ENCODE peak calls at places on chromosome 11, in eight cellular contexts. B is NCI-H1105 treated with DMSO at 0.1 percent for 48 hours; W is Panc1; Z is activated CD8-positive, alpha-beta memory T cell treated with anti-CD3 and anti-CD28 coated beads for 1 hour; Y is Peyer's patch; T is activated CD4-positive, alpha-beta T cell treated with anti-CD3 and anti-CD28 coated beads for 24 hours; R is ureter; P is GM12865. C is an unnamed sample.

GRCh38 chr11:30459821-30460220 is 126.3 kb downstream of the MPPED2 start:
- DNase-seq in W (no peak), R (no peak), T (no peak), B (no peak), Z (no peak), P (no peak), Y (no peak), C (no peak)

GRCh38 chr11:64489831-64490441 is 101.1 kb upstream of the SLC22A12 start:
- DNase-seq in T (peak), Z (no peak), R (peak), P (peak), W (no peak), B (peak), Y (peak), C (peak)

GRCh38 chr11:117872420-117872961 is 4.0 kb downstream of the FXYD6 start:
- DNase-seq in Y (no peak), R (no peak), B (no peak), W (no peak), T (no peak), Z (no peak), P (no peak), C (no peak)

GRCh38 chr11:36235750-36236149 is 53.5 kb downstream of the COMMD9 start:
- DNase-seq in Y (no peak), T (no peak), B (no peak), R (no peak), W (no peak), P (no peak), Z (no peak), C (peak)

GRCh38 chr11:124115782-124116616 is 749 bp downstream of the VWA5A start:
- DNase-seq in P (no peak), W (no peak), Y (peak), T (no peak), R (peak), Z (no peak), B (no peak), C (peak)

GRCh38 chr11:80958966-80959365 is 1518.1 kb upstream of the TENM4 start:
- DNase-seq in P (no peak), Y (no peak), R (no peak), B (no peak), Z (no peak), W (no peak), T (no peak), C (no peak)

GRCh38 chr11:127994736-127995135 is 592.6 kb downstream of the ETS1 start:
- DNase-seq in P (no peak), B (no peak), W (no peak), Z (no peak), R (no peak), T (no peak), Y (no peak), C (peak)

GRCh38 chr11:108115495-108116140 is 5.7 kb upstream of the ACAT1 start:
- DNase-seq in W (peak), Y (peak), R (peak), T (no peak), B (peak), P (no peak), Z (no peak), C (peak)

GRCh38 chr11:75461136-75461535 is 28.1 kb upstream of the KLHL35 start:
- DNase-seq in Y (no peak), P (no peak), B (no peak), T (no peak), W (no peak), R (no peak), Z (no peak), C (no peak)

GRCh38 chr11:114318361-114318760 is 22.2 kb downstream of the NNMT start:
- DNase-seq in Z (no peak), R (no peak), P (no peak), B (peak), T (no peak), W (no peak), Y (no peak), C (no peak)

GRCh38 chr11:118605116-118605867 is 2.1 kb upstream of the PHLDB1 start:
- DNase-seq in P (no peak), B (no peak), W (no peak), Z (no peak), R (peak), Y (no peak), T (no peak), C (peak)

GRCh38 chr11:12802418-12803085 is 128.3 kb downstream of the TEAD1 start:
- DNase-seq in T (no peak), B (peak), Y (peak), Z (no peak), P (peak), R (peak), W (no peak), C (peak)

GRCh38 chr11:35649984-35650383 is 12.6 kb upstream of the TRIM44 start:
- DNase-seq in R (no peak), T (no peak), Z (no peak), P (no peak), Y (no peak), B (no peak), W (no peak), C (peak)

GRCh38 chr11:7060828-7061227 is 28.0 kb upstream of the RBMXL2 start:
- DNase-seq in R (no peak), Z (no peak), T (no peak), B (no peak), P (no peak), Y (no peak), W (no peak), C (peak)

GRCh38 chr11:20360650-20361049 is 2.9 kb upstream of the HTATIP2 start:
- DNase-seq in R (no peak), Z (no peak), P (peak), Y (no peak), W (no peak), T (no peak), B (no peak), C (peak)

GRCh38 chr11:31812392-31813241 is 1.5 kb upstream of the PAX6 start:
- DNase-seq in R (no peak), B (peak), Z (no peak), Y (no peak), T (no peak), W (no peak), P (no peak), C (no peak)

GRCh38 chr11:78231962-78232459 is 43.3 kb downstream of the USP35 start:
- DNase-seq in T (no peak), Y (no peak), W (no peak), R (no peak), B (no peak), Z (no peak), P (no peak), C (peak)

GRCh38 chr11:15603208-15603607 is 488.5 kb downstream of the INSC start:
- DNase-seq in T (no peak), R (no peak), Z (no peak), B (peak), Y (no peak), W (no peak), P (no peak), C (no peak)

GRCh38 chr11:84390441-84391078 is 1104.4 kb upstream of the CCDC90B start:
- DNase-seq in P (no peak), B (peak), R (no peak), Z (no peak), T (no peak), Y (no peak), W (no peak), C (no peak)

GRCh38 chr11:9574806-9575530 is 1.5 kb downstream of the WEE1 start:
- DNase-seq in W (no peak), R (peak), B (peak), T (no peak), Y (peak), Z (no peak), P (peak), C (peak)

GRCh38 chr11:118374729-118375128 is 15.3 kb downstream of the UBE4A start:
- DNase-seq in Y (no peak), P (no peak), Z (no peak), R (no peak), B (no peak), W (no peak), T (no peak), C (peak)

GRCh38 chr11:64207247-64208085 is 945 bp downstream of the FERMT3 start:
- DNase-seq in W (no peak), R (no peak), Y (no peak), B (no peak), T (peak), Z (no peak), P (peak), C (peak)

GRCh38 chr11:12746593-12747097 is 72.4 kb downstream of the TEAD1 start:
- DNase-seq in R (peak), W (no peak), B (peak), T (no peak), Y (no peak), Z (no peak), P (peak), C (peak)

GRCh38 chr11:115765803-115766239 is 261.6 kb upstream of the CADM1 start:
- DNase-seq in Y (no peak), W (no peak), Z (no peak), B (no peak), T (no peak), P (peak), R (no peak), C (no peak)

GRCh38 chr11:21514298-21514697 is 678.6 kb upstream of the ANO5 start:
- DNase-seq in Z (no peak), R (no peak), P (peak), T (no peak), W (no peak), Y (no peak), B (peak), C (no peak)

GRCh38 chr11:46198245-46198872 is 77.1 kb upstream of the PHF21A start:
- DNase-seq in Y (no peak), Z (no peak), T (no peak), R (no peak), W (no peak), B (no peak), P (no peak), C (no peak)

GRCh38 chr11:78615724-78616123 is 41.1 kb upstream of the NARS2 start:
- DNase-seq in Y (no peak), Z (no peak), W (no peak), R (no peak), P (no peak), B (no peak), T (no peak), C (peak)

GRCh38 chr11:108112059-108112458 is 9.3 kb upstream of the ACAT1 start:
- DNase-seq in P (no peak), Z (no peak), Y (no peak), W (no peak), R (no peak), T (no peak), B (no peak), C (peak)

GRCh38 chr11:34316347-34317037 is 41.3 kb downstream of the ABTB2 start:
- DNase-seq in B (no peak), R (no peak), P (no peak), Z (no peak), T (no peak), W (no peak), Y (no peak), C (peak)

GRCh38 chr11:111719379-111719778 is 46.8 kb downstream of the PPP2R1B start:
- DNase-seq in B (no peak), Y (no peak), W (no peak), R (no peak), T (no peak), P (no peak), Z (no peak), C (peak)

GRCh38 chr11:134716582-134716981 is 304.5 kb upstream of the B3GAT1 start:
- DNase-seq in W (no peak), T (no peak), Y (no peak), Z (no peak), P (no peak), R (no peak), B (no peak), C (no peak)